ENCODE peak calls at places on chromosomes 3 and 15, in eight cellular contexts. Z, W, A, Q, C, Y, B and L are unnamed samples.

GRCh38 chr3:133937756-133938601 is 42.3 kb upstream of the RAB6B start:
- DNase-seq in A (no peak), B (peak), Q (no peak), W (no peak), Y (no peak), C (no peak), Z (peak), L (no peak)

GRCh38 chr15:56086566-56086965 is 93.2 kb upstream of the NEDD4 start:
- DNase-seq in Q (no peak), A (no peak), B (no peak), Y (no peak), C (no peak), Z (no peak), W (no peak), L (no peak)

GRCh38 chr15:82021992-82022391 is 23.8 kb downstream of the MEX3B start:
- DNase-seq in Q (no peak), Y (no peak), W (no peak), C (no peak), A (no peak), Z (peak), B (peak), L (no peak)

GRCh38 chr3:14476583-14477265 is 63.4 kb downstream of the GRIP2 start:
- DNase-seq in W (no peak), C (no peak), Q (no peak), A (no peak), Y (no peak), B (no peak), Z (no peak), L (no peak)

GRCh38 chr3:4982773-4983738 is 3.8 kb downstream of the BHLHE40 start:
- DNase-seq in A (peak), Q (no peak), W (no peak), Z (no peak), B (peak), C (no peak), Y (no peak), L (no peak)

GRCh38 chr3:196633658-196634151 is 5.8 kb upstream of the NRROS start:
- DNase-seq in A (no peak), B (no peak), Y (no peak), W (no peak), Z (no peak), Q (no peak), C (no peak), L (no peak)

GRCh38 chr3:24069045-24069444 is 124.0 kb downstream of the NR1D2 start:
- DNase-seq in C (no peak), Q (peak), Z (no peak), W (no peak), Y (no peak), A (no peak), B (no peak), L (no peak)

GRCh38 chr3:63405882-63406281 is 127.8 kb downstream of the SYNPR start:
- DNase-seq in Y (no peak), A (no peak), C (no peak), Q (no peak), Z (peak), B (no peak), W (no peak), L (no peak)

GRCh38 chr3:25854635-25855034 is 64.7 kb downstream of the OXSM start:
- DNase-seq in Y (no peak), W (peak), C (no peak), A (no peak), Z (peak), Q (no peak), B (peak), L (no peak)

GRCh38 chr15:98805434-98806274 is 157.3 kb downstream of the IGF1R start:
- DNase-seq in Y (no peak), W (no peak), Z (no peak), C (no peak), B (no peak), A (no peak), Q (no peak), L (no peak)

GRCh38 chr15:62150445-62150844 is 14.6 kb downstream of the C2CD4B start:
- DNase-seq in Q (no peak), C (no peak), B (peak), W (no peak), A (no peak), Y (no peak), Z (no peak), L (no peak)

GRCh38 chr3:67647390-67647878 is 7.0 kb downstream of the SUCLG2 start:
- DNase-seq in Y (no peak), W (peak), A (peak), Z (peak), B (peak), C (no peak), Q (no peak), L (no peak)

GRCh38 chr3:99542771-99543518 is 95.4 kb upstream of the COL8A1 start:
- DNase-seq in C (no peak), A (no peak), Q (no peak), B (peak), W (no peak), Z (no peak), Y (no peak), L (no peak)

GRCh38 chr3:125591116-125591755 is 4.1 kb downstream of the OSBPL11 start:
- DNase-seq in Z (no peak), B (peak), A (peak), Q (peak), Y (no peak), W (no peak), C (no peak), L (no peak)

GRCh38 chr3:46409735-46410489 is 2.9 kb downstream of the CCRL2 start:
- DNase-seq in Z (no peak), Y (no peak), B (no peak), W (no peak), Q (no peak), A (no peak), C (no peak), L (no peak)

GRCh38 chr3:102715030-102715697 is 280.3 kb downstream of the ZPLD1 start:
- DNase-seq in B (no peak), W (peak), A (no peak), Q (no peak), Y (no peak), C (no peak), Z (no peak), L (peak)

GRCh38 chr3:117962750-117963149 is 1071.9 kb downstream of the IGSF11 start:
- DNase-seq in Z (peak), Q (no peak), W (no peak), B (peak), C (no peak), Y (no peak), A (no peak), L (no peak)

GRCh38 chr15:99466701-99467337 is 99.0 kb upstream of the MEF2A start:
- DNase-seq in Y (no peak), A (no peak), Q (no peak), Z (no peak), B (peak), W (no peak), C (no peak), L (no peak)

GRCh38 chr15:40250304-40250656 is 11.4 kb downstream of the PAK6 start:
- DNase-seq in B (no peak), Y (no peak), W (no peak), A (no peak), Z (no peak), C (no peak), Q (no peak), L (no peak)

GRCh38 chr3:128435561-128435960 is 31.1 kb downstream of the DNAJB8 start:
- DNase-seq in Q (no peak), C (no peak), A (no peak), Z (no peak), B (no peak), Y (no peak), W (no peak), L (no peak)

DNA sequence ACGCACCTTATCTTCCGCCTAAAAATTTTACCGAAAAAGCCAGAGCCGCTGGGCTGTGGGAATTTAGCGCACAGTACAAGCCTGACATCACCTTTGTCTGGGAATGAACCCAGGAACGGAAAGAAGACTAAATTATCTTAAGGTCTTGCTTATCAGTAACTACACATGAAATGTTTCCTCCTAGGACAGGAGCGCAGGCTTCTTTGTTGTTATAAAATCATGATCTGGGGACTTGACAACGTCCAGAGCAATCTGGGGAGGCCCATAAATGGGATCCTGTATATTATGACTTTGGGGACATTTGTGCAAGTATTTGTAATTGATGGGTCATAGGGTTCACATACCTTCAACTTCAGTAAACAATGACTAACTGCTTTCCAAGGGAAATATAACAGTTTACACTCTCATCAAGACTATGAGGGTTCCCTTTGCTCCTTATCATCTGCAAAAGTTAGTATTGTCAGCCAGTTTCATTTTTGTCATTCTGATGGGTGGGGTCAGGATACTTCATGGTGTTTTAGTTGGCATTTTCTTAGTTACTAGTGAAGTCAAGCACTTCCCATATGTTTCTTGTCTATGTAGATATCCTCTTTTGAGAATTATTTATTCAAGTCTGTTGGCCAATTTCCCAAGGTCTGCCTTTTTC is 213.9 kb upstream of the PFN2 start:
- DNase-seq in C (no peak), Y (no peak), W (peak), Q (no peak), A (no peak), B (peak), Z (peak), L (no peak)
- TF ChIP-seq CTCF in C (peak), Y (no peak), W (no peak), Q (no peak), A (no peak), B (no peak), Z (no peak), L (no peak)

GRCh38 chr15:33724321-33725036 is 243.8 kb upstream of the CHRM5 start:
- DNase-seq in Y (no peak), Z (no peak), W (no peak), Q (no peak), A (no peak), C (no peak), B (no peak), L (no peak)

GRCh38 chr15:33730815-33731214 is 237.5 kb upstream of the CHRM5 start:
- DNase-seq in W (no peak), Y (no peak), A (no peak), B (no peak), C (no peak), Z (no peak), Q (no peak), L (no peak)

GRCh38 chr15:33735143-33735542 is 233.2 kb upstream of the CHRM5 start:
- DNase-seq in Y (no peak), Z (no peak), B (no peak), A (no peak), C (no peak), W (no peak), Q (no peak), L (no peak)

DNA sequence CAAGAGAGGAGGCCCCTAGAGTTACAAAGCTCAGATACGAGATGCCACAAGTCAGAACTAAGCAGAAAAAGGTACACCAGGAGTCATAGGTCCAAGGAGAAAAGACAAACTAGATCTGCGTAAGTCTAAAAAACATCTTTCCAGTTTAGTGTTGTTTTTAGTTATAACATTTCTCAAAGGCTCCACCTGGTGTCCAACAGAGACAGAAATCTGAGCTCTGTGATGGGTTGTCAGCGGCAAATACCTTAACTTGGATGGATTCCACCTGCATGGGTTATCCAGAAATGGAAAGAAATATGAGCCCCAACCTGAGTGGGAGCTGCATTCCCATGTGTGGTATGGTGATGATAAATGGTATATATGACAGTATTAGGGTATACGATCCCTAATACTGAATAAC is 238.6 kb upstream of the CHRM5 start:
- DNase-seq in Q (peak), Z (no peak), W (peak), C (no peak), Y (no peak), A (no peak), B (peak), L (no peak)
- TF ChIP-seq CTCF in Q (peak), Z (no peak), W (peak), C (peak), Y (no peak), A (no peak), B (peak), L (no peak)

DNA sequence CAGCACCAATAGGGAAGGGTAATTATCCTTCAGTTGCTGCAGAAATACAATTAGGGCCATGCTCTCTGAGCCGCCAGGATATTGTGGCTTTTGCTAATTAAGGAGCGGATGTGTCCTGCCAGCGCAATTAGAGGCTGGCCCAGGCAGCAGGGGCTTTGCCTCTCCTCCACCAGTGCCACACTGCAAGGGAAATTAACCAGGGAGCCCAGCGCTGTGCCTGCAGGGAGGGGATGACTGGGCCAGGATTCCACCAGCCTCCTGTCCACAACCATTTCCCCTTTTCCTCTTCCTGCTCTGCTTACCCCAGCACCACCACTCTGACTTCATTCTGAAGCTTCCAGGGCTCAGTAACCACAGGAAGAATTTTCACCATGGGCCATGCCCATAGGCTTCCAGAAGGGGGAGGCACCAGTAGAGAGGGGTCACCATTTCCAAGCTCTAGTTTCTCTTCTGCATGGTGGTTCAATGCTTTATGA is 10.3 kb upstream of the AEN start:
- DNase-seq in A (no peak), W (no peak), Y (no peak), C (no peak), B (no peak), Q (peak), Z (peak), L (no peak)
- TF ChIP-seq CTCF in A (no peak), W (no peak), Y (no peak), C (no peak), B (no peak), Q (peak), Z (peak), L (no peak)

GRCh38 chr15:84716036-84716732 is at the start of gene SEC11A:
- DNase-seq in Q (peak), Y (peak), W (peak), A (peak), C (peak), B (peak), Z (peak), L (peak)

GRCh38 chr15:84714816-84715215 is 1.1 kb downstream of the SEC11A start:
- DNase-seq in A (no peak), Y (no peak), Z (no peak), B (no peak), C (no peak), Q (no peak), W (no peak), L (no peak)

GRCh38 chr15:84714372-84714771 is 1.6 kb downstream of the SEC11A start:
- DNase-seq in Q (no peak), B (no peak), A (no peak), Y (no peak), W (no peak), Z (no peak), C (no peak), L (no peak)

GRCh38 chr15:84721381-84721780 is 5.4 kb upstream of the SEC11A start:
- DNase-seq in Q (peak), Y (peak), C (no peak), Z (no peak), A (no peak), B (no peak), W (no peak), L (no peak)

DNA sequence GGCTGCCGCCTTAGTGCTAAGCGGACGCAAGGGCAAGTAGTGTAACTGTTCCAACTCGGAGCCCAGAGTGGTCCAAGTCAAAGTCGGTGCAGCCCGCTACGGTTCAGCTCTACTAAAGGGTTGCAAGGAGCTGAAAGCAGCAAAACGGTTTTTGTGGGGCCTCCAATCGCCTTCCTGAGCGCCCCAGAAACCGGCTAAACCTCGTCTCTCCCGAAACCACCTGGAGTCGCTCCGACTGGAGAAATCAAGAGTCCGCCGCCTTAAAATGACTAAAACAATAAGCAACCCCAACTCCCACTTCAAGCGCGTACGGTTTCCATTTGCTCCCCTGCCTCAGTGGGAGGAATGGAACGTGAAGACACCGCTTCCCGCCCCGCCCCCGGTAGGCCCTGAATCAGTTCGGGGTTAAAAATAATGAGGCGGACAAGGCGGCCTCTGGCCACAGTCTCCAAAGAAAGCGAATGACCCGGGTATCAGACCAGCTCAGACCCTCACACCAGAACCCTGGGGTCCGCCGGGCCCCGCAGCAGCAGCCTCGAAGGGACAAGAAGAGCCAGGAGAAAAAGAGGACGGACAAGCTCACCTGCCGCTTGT is 400 bp downstream of the SEC11A start:
- DNase-seq in Q (peak), B (peak), W (peak), Z (peak), Y (no peak), A (peak), C (peak), L (no peak)
- TF ChIP-seq CTCF in Q (peak), B (no peak), W (no peak), Z (no peak), Y (no peak), A (no peak), C (no peak), L (no peak)

GRCh38 chr3:142211034-142211433 is 14.4 kb downstream of the GK5 start:
- DNase-seq in C (no peak), Y (no peak), Z (no peak), Q (peak), B (no peak), A (no peak), W (no peak), L (no peak)

GRCh38 chr3:142209655-142210054 is 15.7 kb downstream of the GK5 start:
- DNase-seq in A (no peak), C (no peak), Y (no peak), Q (no peak), B (peak), W (no peak), Z (peak), L (no peak)

GRCh38 chr3:142210144-142210543 is 15.2 kb downstream of the GK5 start:
- DNase-seq in Z (peak), A (no peak), C (no peak), B (peak), W (no peak), Q (no peak), Y (no peak), L (no peak)

GRCh38 chr3:142213298-142213697 is 12.1 kb downstream of the GK5 start:
- DNase-seq in Y (no peak), B (peak), C (no peak), Q (no peak), A (no peak), Z (peak), W (no peak), L (no peak)

GRCh38 chr3:142210608-142211007 is 14.8 kb downstream of the GK5 start:
- DNase-seq in B (peak), W (no peak), Q (peak), Z (peak), A (no peak), Y (no peak), C (no peak), L (no peak)
- TF ChIP-seq CTCF in B (no peak), W (no peak), Q (no peak), Z (peak), A (no peak), Y (no peak), C (no peak), L (no peak)

GRCh38 chr3:121436641-121437040 is 109.1 kb downstream of the POLQ start:
- DNase-seq in A (no peak), Z (no peak), B (no peak), Y (no peak), Q (no peak), W (no peak), C (no peak), L (no peak)

GRCh38 chr3:121436074-121436473 is 109.7 kb downstream of the POLQ start:
- DNase-seq in Q (no peak), Z (no peak), A (no peak), C (no peak), W (no peak), B (no peak), Y (no peak), L (no peak)

GRCh38 chr3:121431717-121432517 is 113.9 kb downstream of the POLQ start:
- DNase-seq in W (no peak), Y (peak), B (peak), Q (peak), Z (peak), A (peak), C (no peak), L (peak)

DNA sequence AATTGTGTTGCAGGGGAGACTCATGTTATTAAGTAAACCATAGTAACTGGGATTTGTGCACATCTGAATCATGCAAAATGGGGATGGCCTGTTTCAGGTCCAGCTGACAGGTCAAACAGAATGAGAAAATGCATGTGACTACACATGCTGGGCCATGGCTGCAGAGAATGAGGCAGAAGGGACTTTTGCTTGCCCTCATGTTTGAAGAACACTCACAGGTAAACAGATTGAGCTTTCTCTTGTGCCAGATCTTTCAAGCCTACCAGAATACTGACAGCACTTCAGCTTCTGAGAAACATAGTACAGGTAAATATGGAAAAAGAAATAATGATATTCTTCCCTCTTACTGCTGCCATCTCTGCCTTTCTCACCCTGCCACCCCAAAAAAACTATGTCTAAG is 115.0 kb downstream of the POLQ start:
- DNase-seq in W (no peak), B (peak), A (no peak), Y (no peak), Q (no peak), Z (no peak), C (no peak), L (no peak)
- TF ChIP-seq CTCF in W (no peak), B (no peak), A (no peak), Y (no peak), Q (no peak), Z (no peak), C (no peak), L (no peak)

DNA sequence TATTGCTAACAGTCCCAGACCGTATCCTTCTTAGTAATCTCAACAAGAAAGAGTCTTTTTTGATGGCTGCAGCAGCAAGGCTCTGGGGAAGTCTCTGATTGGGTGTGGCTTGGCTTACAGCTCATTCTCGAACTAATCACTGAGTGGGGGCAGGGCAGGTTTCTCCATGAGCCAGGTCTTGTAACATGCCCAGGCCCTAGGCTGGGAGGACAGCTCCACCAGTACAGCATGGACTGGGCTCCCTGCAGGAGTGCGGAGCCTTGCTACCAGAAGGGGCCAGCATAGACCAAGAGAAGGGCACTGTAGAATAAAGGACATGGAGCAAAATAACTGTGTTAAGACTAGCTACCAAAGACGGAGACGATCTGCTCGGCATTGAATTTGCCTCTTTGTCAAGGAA is 7.2 kb downstream of the CD276 start:
- DNase-seq in A (peak), Z (peak), Y (no peak), B (peak), Q (no peak), W (no peak), C (no peak), L (no peak)
- TF ChIP-seq CTCF in A (no peak), Z (peak), Y (no peak), B (peak), Q (no peak), W (no peak), C (no peak), L (no peak)